ENCODE peak calls at places on chromosomes 12 and 14, in five cellular contexts. S is HCT116; P is CD8-positive, alpha-beta memory T cell; K is GM23248; B is prostate gland. E is an unnamed sample.
A peak's percentile ranks its signal among the peaks of the same experiment; 100 is the strongest.

GRCh38 chr12:49651855-49652254 is 28.5 kb downstream of the PRPF40B start:
- DNase-seq in S (no peak), P (no peak), K (no peak), B (no peak), E (no peak)

GRCh38 chr14:46058964-46059580 is 592.5 kb downstream of the RPL10L start:
- DNase-seq in S (no peak), P (no peak), K (no peak), B (no peak), E (no peak)

GRCh38 chr12:14417717-14418116 is 52.2 kb downstream of the ATF7IP start:
- DNase-seq in S (no peak), P (peak; percentile 51), K (peak; percentile 80), B (no peak), E (peak; percentile 90)

GRCh38 chr14:99164712-99165111 is 107.3 kb downstream of the BCL11B start:
- DNase-seq in S (no peak), P (no peak), K (no peak), B (no peak), E (no peak)

GRCh38 chr12:58592817-58593216 is 327.5 kb downstream of the LRIG3 start:
- DNase-seq in S (no peak), P (no peak), K (no peak), B (peak; percentile 8), E (no peak)

GRCh38 chr14:36315159-36315853 is 5.1 kb downstream of the MBIP start:
- DNase-seq in S (no peak), P (no peak), K (no peak), B (no peak), E (no peak)

GRCh38 chr14:76937181-76938091 is 91.1 kb downstream of the IRF2BPL start:
- DNase-seq in S (no peak), P (no peak), K (peak; percentile 96), B (no peak), E (peak; percentile 70)

GRCh38 chr14:78075610-78076277 is 94.4 kb upstream of the NRXN3 start:
- DNase-seq in S (no peak), P (no peak), K (no peak), B (no peak), E (no peak)

GRCh38 chr14:22418631-22419030 is 170.4 kb downstream of the DAD1 start:
- DNase-seq in S (no peak), P (no peak), K (no peak), B (no peak), E (no peak)

GRCh38 chr12:130680451-130680990 is 35.6 kb downstream of the RIMBP2 start:
- DNase-seq in S (no peak), P (no peak), K (no peak), B (no peak), E (no peak)

GRCh38 chr12:123388218-123388947 is 4.5 kb downstream of the KMT5A start:
- DNase-seq in S (no peak), P (peak; percentile 67), K (peak; percentile 88), B (peak; percentile 75), E (peak; percentile 85)

GRCh38 chr12:114996382-114996781 is 312.4 kb upstream of the TBX3 start:
- DNase-seq in S (no peak), P (no peak), K (no peak), B (no peak), E (no peak)

GRCh38 chr12:93115198-93115601 is 186.1 kb upstream of the EEA1 start:
- DNase-seq in S (no peak), P (no peak), K (peak; percentile 47), B (no peak), E (no peak)

GRCh38 chr12:130860311-130860710 is 11.6 kb upstream of the RAN start:
- DNase-seq in S (no peak), P (no peak), K (no peak), B (no peak), E (no peak)

GRCh38 chr14:91008759-91009409 is 51.6 kb downstream of the RPS6KA5 start:
- DNase-seq in S (no peak), P (no peak), K (no peak), B (no peak), E (no peak)

GRCh38 chr12:89384050-89384749 is 31.9 kb upstream of the DUSP6 start:
- DNase-seq in S (no peak), P (no peak), K (peak; percentile 91), B (peak; percentile 60), E (peak; percentile 93)

GRCh38 chr14:88264116-88264515 is 59.0 kb downstream of the KCNK10 start:
- DNase-seq in S (no peak), P (no peak), K (no peak), B (no peak), E (no peak)

GRCh38 chr12:88127099-88127498 is 14.8 kb downstream of the CEP290 start:
- DNase-seq in S (no peak), P (no peak), K (no peak), B (no peak), E (no peak)

GRCh38 chr12:120101617-120102016 is 14.9 kb downstream of the RAB35 start:
- DNase-seq in S (no peak), P (no peak), K (no peak), B (peak; percentile 40), E (no peak)

GRCh38 chr12:107372229-107372658 is 278.9 kb upstream of the CRY1 start:
- DNase-seq in S (no peak), P (no peak), K (peak; percentile 29), B (no peak), E (peak; percentile 97)

DNA sequence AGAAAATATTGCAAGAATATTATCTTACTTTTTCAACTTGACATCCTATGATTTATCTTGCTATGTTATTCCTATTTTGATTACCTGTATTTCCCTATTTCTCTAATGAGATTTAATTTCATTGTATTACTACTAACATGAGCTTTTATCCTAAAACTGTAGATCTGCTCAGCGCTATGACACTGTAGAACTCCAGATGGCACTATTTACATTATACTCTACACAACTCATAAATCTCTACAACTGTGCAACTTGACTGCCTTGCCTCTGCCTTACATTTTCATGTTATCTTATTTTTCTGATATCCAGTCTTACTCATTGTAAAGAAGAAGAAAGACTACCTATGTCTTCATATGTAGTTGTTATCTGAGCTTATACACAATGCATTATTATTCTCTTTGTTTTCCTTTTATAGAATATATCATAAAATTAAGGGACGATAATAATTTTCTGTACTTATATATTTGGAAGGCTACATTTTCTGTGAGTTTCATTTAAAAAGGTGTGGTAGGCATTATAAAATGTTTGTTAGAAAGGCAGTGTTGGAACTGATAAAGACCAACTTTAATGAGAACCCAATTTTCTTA is 24.1 kb downstream of the NUP37 start:
- DNase-seq in S (no peak), P (no peak), K (peak; percentile 55), B (no peak), E (peak; percentile 41)
- H3K36me3 ChIP-seq in S (peaks cover 13% of the 10 kb centered on the region), P (no peaks in the 10 kb centered on the region), K (peaks cover 12% of the 10 kb centered on the region), B (no peaks in the 10 kb centered on the region), E (peaks cover 25% of the 10 kb centered on the region)

GRCh38 chr12:57529831-57530230 is 7.2 kb downstream of the MBD6 start:
- DNase-seq in S (no peak), P (no peak), K (no peak), B (no peak), E (no peak)

GRCh38 chr12:57528176-57528575 is 5.6 kb downstream of the MBD6 start:
- DNase-seq in S (no peak), P (no peak), K (no peak), B (no peak), E (no peak)

GRCh38 chr12:57531836-57532235 is 9.2 kb downstream of the MBD6 start:
- DNase-seq in S (no peak), P (no peak), K (no peak), B (no peak), E (no peak)

GRCh38 chr12:57528831-57529555 is 6.4 kb downstream of the MBD6 start:
- DNase-seq in S (no peak), P (no peak), K (no peak), B (no peak), E (no peak)

DNA sequence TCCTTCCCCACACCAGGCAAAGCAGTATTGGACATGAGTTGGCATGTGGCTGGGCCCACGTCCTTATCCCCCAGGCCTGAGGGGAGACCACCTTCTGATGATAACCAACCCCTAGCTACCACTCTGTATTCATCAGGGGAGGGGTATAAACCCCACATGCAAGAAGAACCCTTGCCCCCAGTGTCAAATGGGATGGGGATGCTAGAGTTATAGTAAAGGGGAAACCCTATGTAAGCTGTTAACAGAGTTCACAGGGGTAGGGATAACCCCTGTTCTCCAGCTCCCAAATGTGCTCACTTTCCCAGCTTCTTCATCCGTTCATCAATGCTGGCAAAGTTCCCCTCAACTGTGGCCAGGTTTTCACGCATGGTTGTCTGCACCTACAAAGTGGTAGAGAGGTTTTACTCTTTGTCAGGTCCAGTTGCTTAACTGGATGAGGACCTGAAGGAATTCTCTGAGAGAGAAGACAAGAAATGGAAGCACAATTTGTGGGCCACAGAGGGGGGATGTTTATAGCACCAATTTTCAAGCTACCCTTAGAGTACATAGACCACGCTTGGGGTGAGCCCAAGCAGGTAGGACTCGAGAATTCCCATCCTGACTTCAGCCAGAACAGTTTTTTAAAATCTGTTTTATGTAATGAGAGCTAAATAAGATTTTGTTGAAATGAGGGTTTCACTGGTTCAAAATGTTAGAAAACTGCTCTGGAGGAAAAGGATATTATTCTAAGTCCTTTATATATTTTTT is 7.9 kb downstream of the MBD6 start:
- DNase-seq in S (no peak), P (no peak), K (no peak), B (no peak), E (no peak)
- H3K27ac ChIP-seq in S (no peak overlapping the region), P (no peak overlapping the region), K (no peak overlapping the region), B (peak overlapping the region; percentile 26), E (no peak overlapping the region)

GRCh38 chr14:72961579-72962335 is 35.5 kb downstream of the DCAF4 start:
- DNase-seq in S (peak; percentile 81), P (no peak), K (peak; percentile 47), B (no peak), E (no peak)

GRCh38 chr14:72962829-72963312 is 36.6 kb downstream of the DCAF4 start:
- DNase-seq in S (peak; percentile 92), P (no peak), K (peak; percentile 87), B (no peak), E (peak; percentile 60)

GRCh38 chr14:72952171-72952570 is 25.9 kb downstream of the DCAF4 start:
- DNase-seq in S (no peak), P (no peak), K (no peak), B (no peak), E (no peak)

GRCh38 chr14:72958548-72958947 is 32.3 kb downstream of the DCAF4 start:
- DNase-seq in S (no peak), P (no peak), K (no peak), B (no peak), E (no peak)

GRCh38 chr14:72957213-72957612 is 30.9 kb downstream of the DCAF4 start:
- DNase-seq in S (no peak), P (no peak), K (no peak), B (no peak), E (no peak)
- H3K36me3 ChIP-seq in S (peaks cover 8% of the 10 kb centered on the region), P (peaks cover 12% of the 10 kb centered on the region), K (no peaks in the 10 kb centered on the region), B (peaks cover 8% of the 10 kb centered on the region), E (peaks cover 3% of the 10 kb centered on the region)

DNA sequence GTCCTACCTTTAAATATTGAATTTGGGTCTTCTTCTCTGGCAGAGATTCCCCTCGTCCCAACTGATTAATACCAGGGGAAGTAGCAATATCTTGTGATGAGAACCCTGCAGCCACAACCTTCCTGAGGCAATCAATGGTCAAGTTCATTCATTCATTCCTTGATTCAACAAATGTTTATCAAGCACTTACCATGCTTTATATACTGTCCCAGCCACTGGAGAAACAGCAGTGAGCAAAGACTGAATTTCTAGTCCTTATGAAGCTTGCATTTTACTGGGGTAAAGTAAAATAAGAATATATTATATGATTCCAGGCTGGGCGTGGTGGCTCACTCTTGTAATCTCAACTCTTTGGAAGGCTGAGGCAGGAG is 300 bp upstream of the GIT2 start:
- DNase-seq in S (no peak), P (no peak), K (no peak), B (no peak), E (no peak)
- H3K27ac ChIP-seq in S (peak overlapping the region; percentile 68), P (peak overlapping the region; percentile 76), K (no peak overlapping the region), B (peak overlapping the region; percentile 54), E (peak overlapping the region; percentile 81)

E was measured in A673.